ENCODE peak calls at places on chromosome 17, in five cellular contexts. K is NCI-H2081; L is IMR-90; E is stimulated activated CD8-positive, alpha-beta memory T cell treated with anti-CD3 and anti-CD28 coated beads, Interleukin-15, amount 100 ng/mL, for 4 hours; T is Daoy. V is an unnamed sample.

GRCh38 chr17:78771758-78772382 is 10.2 kb downstream of the CYTH1 start:
- DNase-seq in K (no peak), L (no peak), E (no peak), T (no peak), V (no peak)

GRCh38 chr17:20085283-20085875 is 76.2 kb downstream of the SPECC1 start:
- DNase-seq in K (no peak), T (no peak), E (no peak), L (no peak), V (no peak)

GRCh38 chr17:17500999-17501605 is 4.9 kb upstream of the RASD1 start:
- DNase-seq in T (no peak), L (no peak), E (no peak), K (no peak), V (no peak)

GRCh38 chr17:41284043-41284442 is 8.5 kb downstream of the KRTAP9-7 start:
- DNase-seq in T (no peak), L (peak; percentile 41), K (no peak), E (no peak), V (no peak)

GRCh38 chr17:59829217-59830006 is 63.3 kb downstream of the TUBD1 start:
- DNase-seq in T (peak; percentile 93), L (peak; percentile 98), K (peak; percentile 97), E (peak; percentile 39), V (peak; percentile 99)

GRCh38 chr17:68196394-68197090 is 51.3 kb upstream of the AMZ2 start:
- DNase-seq in K (no peak), L (no peak), E (no peak), T (peak; percentile 26), V (no peak)

GRCh38 chr17:12422632-12423031 is 243.1 kb upstream of the MYOCD start:
- DNase-seq in L (no peak), T (no peak), K (no peak), E (no peak), V (no peak)

GRCh38 chr17:50536683-50537646 is 4.4 kb downstream of the EPN3 start:
- DNase-seq in E (no peak), K (no peak), T (no peak), L (no peak), V (no peak)

GRCh38 chr17:35185849-35186248 is 8.3 kb downstream of the SLC35G3 start:
- DNase-seq in K (no peak), T (no peak), L (no peak), E (no peak), V (no peak)

GRCh38 chr17:58452738-58453137 is 35.4 kb upstream of the RNF43 start:
- DNase-seq in L (peak; percentile 10), T (peak; percentile 66), K (no peak), E (no peak), V (peak; percentile 3)

GRCh38 chr17:72795941-72796340 is 296.5 kb downstream of the SLC39A11 start:
- DNase-seq in T (no peak), K (no peak), E (no peak), L (no peak), V (no peak)

GRCh38 chr17:72118588-72119279 is 2.1 kb upstream of the SOX9 start:
- DNase-seq in L (peak; percentile 88), K (peak; percentile 72), E (no peak), T (peak; percentile 87), V (peak; percentile 65)

GRCh38 chr17:79294459-79295071 is 219.9 kb downstream of the ENGASE start:
- DNase-seq in E (no peak), T (peak; percentile 87), L (peak; percentile 29), K (no peak), V (peak; percentile 45)

GRCh38 chr17:41352597-41353366 is 2.2 kb upstream of the KRT33A start:
- DNase-seq in E (no peak), K (no peak), T (no peak), L (peak; percentile 5), V (peak; percentile 15)

GRCh38 chr17:78041401-78042179 is 83.1 kb downstream of the TNRC6C start:
- DNase-seq in K (no peak), L (no peak), T (no peak), E (no peak), V (peak; percentile 17)

GRCh38 chr17:62187681-62188080 is 122.6 kb upstream of the MED13 start:
- DNase-seq in E (no peak), T (peak; percentile 66), L (peak; percentile 66), K (no peak), V (peak; percentile 47)

GRCh38 chr17:8066841-8067775 is 20.4 kb downstream of the ALOX12B start:
- DNase-seq in K (no peak), E (no peak), T (no peak), L (no peak), V (no peak)

GRCh38 chr17:1643999-1644492 is 1.5 kb downstream of the SCARF1 start:
- DNase-seq in T (peak; percentile 67), K (no peak), E (no peak), L (no peak), V (no peak)

GRCh38 chr17:76570457-76570856 is 15.2 kb downstream of the ST6GALNAC2 start:
- DNase-seq in K (no peak), L (no peak), E (no peak), T (no peak), V (no peak)

GRCh38 chr17:75979705-75980187 is 706 bp downstream of the TEN1 start:
- DNase-seq in E (no peak), T (no peak), L (peak; percentile 79), K (no peak), V (no peak)

V was measured in RPMI7951.